ENCODE peak calls at places on chromosomes 12 and 14, in four cellular contexts. F, M, W and B are unnamed samples.

GRCh38 chr14:37901978-37902377 is 305.7 kb upstream of the SSTR1 start:
- DNase-seq in M (no peak), F (no peak), W (no peak), B (no peak)

GRCh38 chr14:64645220-64645891 is 58.9 kb upstream of the PLEKHG3 start:
- DNase-seq in F (peak; percentile 24), W (peak; percentile 81), M (no peak), B (peak; percentile 44)

GRCh38 chr14:53109028-53109687 is 44.0 kb downstream of the DDHD1 start:
- DNase-seq in F (no peak), W (no peak), M (peak; percentile 14), B (no peak)

GRCh38 chr12:45974171-45974719 is 16.1 kb downstream of the SCAF11 start:
- DNase-seq in F (no peak), W (no peak), M (no peak), B (no peak)

GRCh38 chr12:33533527-33533926 is 93.9 kb upstream of the SYT10 start:
- DNase-seq in F (no peak), M (no peak), W (no peak), B (no peak)

GRCh38 chr12:112907415-112908157 is 824 bp downstream of the OAS1 start:
- DNase-seq in F (no peak), W (no peak), M (no peak), B (no peak)

GRCh38 chr12:117580718-117581062 is 219.3 kb upstream of the NOS1 start:
- DNase-seq in F (no peak), M (peak; percentile 88), W (peak; percentile 77), B (peak; percentile 98)

GRCh38 chr14:65639216-65639615 is 226.7 kb downstream of the FUT8 start:
- DNase-seq in F (peak; percentile 50), W (no peak), M (no peak), B (no peak)

GRCh38 chr14:58796636-58797429 is 159.1 kb downstream of the DACT1 start:
- DNase-seq in F (no peak), W (no peak), M (no peak), B (peak; percentile 20)

GRCh38 chr14:71701990-71702389 is 230.2 kb upstream of the RGS6 start:
- DNase-seq in F (no peak), W (no peak), M (no peak), B (no peak)

GRCh38 chr14:86639146-86639545 is 1109.2 kb downstream of the FLRT2 start:
- DNase-seq in M (no peak), F (no peak), W (no peak), B (no peak)

GRCh38 chr12:52951640-52952039 is 2.7 kb downstream of the KRT18 start:
- DNase-seq in F (no peak), M (no peak), W (no peak), B (no peak)

GRCh38 chr12:89470741-89471504 is 53.7 kb downstream of the GALNT4 start:
- DNase-seq in M (peak; percentile 34), W (no peak), F (peak; percentile 58), B (no peak)

GRCh38 chr14:100696590-100696989 is 30.1 kb upstream of the DLK1 start:
- DNase-seq in M (peak; percentile 48), F (no peak), W (no peak), B (no peak)

GRCh38 chr12:105025890-105026289 is 39.8 kb downstream of the NOPCHAP1 start:
- DNase-seq in F (no peak), M (no peak), W (no peak), B (no peak)

GRCh38 chr14:61074852-61075251 is 93.8 kb downstream of the SLC38A6 start:
- DNase-seq in F (no peak), W (no peak), M (no peak), B (no peak)

GRCh38 chr14:101224356-101225115 is 321.0 kb upstream of the RTL1 start:
- DNase-seq in M (peak; percentile 25), W (no peak), F (no peak), B (no peak)

GRCh38 chr14:32779845-32780244 is 158.8 kb upstream of the NPAS3 start:
- DNase-seq in M (no peak), F (no peak), W (no peak), B (no peak)

GRCh38 chr14:75928587-75929230 is 53.1 kb downstream of the TGFB3 start:
- DNase-seq in F (no peak), W (no peak), M (no peak), B (no peak)

GRCh38 chr12:116492703-116493324 is 66.4 kb upstream of the MAP1LC3B2 start:
- DNase-seq in M (peak; percentile 83), W (no peak), F (no peak), B (no peak)

GRCh38 chr12:62426095-62426488 is 40.5 kb upstream of the MON2 start:
- DNase-seq in F (no peak), W (no peak), M (no peak), B (no peak)

GRCh38 chr14:75242546-75243273 is 35.9 kb upstream of the FOS start:
- DNase-seq in F (no peak), M (no peak), W (no peak), B (no peak)

GRCh38 chr14:51616724-51617409 is 34.8 kb upstream of the FRMD6 start:
- DNase-seq in M (no peak), F (peak; percentile 91), W (no peak), B (no peak)

GRCh38 chr12:121494093-121494787 is 86.6 kb downstream of the KDM2B start:
- DNase-seq in F (no peak), W (peak; percentile 33), M (peak; percentile 69), B (peak; percentile 84)

GRCh38 chr14:59870277-59871165 is at the start of gene RTN1:
- DNase-seq in M (no peak), W (peak; percentile 23), F (no peak), B (peak; percentile 71)

GRCh38 chr12:118136559-118137003 is 657 bp downstream of the PEBP1 start:
- DNase-seq in W (no peak), M (peak; percentile 41), F (peak; percentile 52), B (peak; percentile 34)

GRCh38 chr12:92757599-92758121 is 54.9 kb downstream of the PLEKHG7 start:
- DNase-seq in M (no peak), F (no peak), W (no peak), B (no peak)

GRCh38 chr12:73384592-73384991 is 1112.4 kb downstream of the TRHDE start:
- DNase-seq in F (no peak), W (no peak), M (no peak), B (no peak)

GRCh38 chr14:23025181-23025788 is 9.4 kb downstream of the PSMB5 start:
- DNase-seq in W (no peak), F (no peak), M (peak; percentile 27), B (no peak)

GRCh38 chr12:105978276-105978675 is 160.5 kb downstream of the NUAK1 start:
- DNase-seq in M (no peak), F (no peak), W (no peak), B (no peak)

GRCh38 chr12:100146252-100146651 is 3.6 kb upstream of the BLTP3B start:
- DNase-seq in M (no peak), F (no peak), W (no peak), B (no peak)

GRCh38 chr12:130651188-130651587 is 64.9 kb downstream of the RIMBP2 start:
- DNase-seq in M (no peak), F (no peak), W (no peak), B (no peak)

GRCh38 chr12:117640511-117640910 is 279.1 kb upstream of the NOS1 start:
- DNase-seq in F (no peak), W (no peak), M (no peak), B (no peak)

GRCh38 chr14:61568572-61569011 is 126.7 kb upstream of the HIF1A start:
- DNase-seq in W (no peak), F (no peak), M (no peak), B (peak; percentile 44)

GRCh38 chr12:70919597-70920035 is 922 bp downstream of the PTPRR start:
- DNase-seq in M (no peak), F (no peak), W (no peak), B (peak; percentile 22)

GRCh38 chr12:56468216-56469006 is at the start of gene SPRYD4:
- DNase-seq in F (peak; percentile 82), W (peak; percentile 59), M (peak; percentile 95), B (peak; percentile 90)

GRCh38 chr12:56474389-56474788 is 6.0 kb downstream of the SPRYD4 start:
- DNase-seq in M (no peak), F (no peak), W (no peak), B (no peak)

DNA sequence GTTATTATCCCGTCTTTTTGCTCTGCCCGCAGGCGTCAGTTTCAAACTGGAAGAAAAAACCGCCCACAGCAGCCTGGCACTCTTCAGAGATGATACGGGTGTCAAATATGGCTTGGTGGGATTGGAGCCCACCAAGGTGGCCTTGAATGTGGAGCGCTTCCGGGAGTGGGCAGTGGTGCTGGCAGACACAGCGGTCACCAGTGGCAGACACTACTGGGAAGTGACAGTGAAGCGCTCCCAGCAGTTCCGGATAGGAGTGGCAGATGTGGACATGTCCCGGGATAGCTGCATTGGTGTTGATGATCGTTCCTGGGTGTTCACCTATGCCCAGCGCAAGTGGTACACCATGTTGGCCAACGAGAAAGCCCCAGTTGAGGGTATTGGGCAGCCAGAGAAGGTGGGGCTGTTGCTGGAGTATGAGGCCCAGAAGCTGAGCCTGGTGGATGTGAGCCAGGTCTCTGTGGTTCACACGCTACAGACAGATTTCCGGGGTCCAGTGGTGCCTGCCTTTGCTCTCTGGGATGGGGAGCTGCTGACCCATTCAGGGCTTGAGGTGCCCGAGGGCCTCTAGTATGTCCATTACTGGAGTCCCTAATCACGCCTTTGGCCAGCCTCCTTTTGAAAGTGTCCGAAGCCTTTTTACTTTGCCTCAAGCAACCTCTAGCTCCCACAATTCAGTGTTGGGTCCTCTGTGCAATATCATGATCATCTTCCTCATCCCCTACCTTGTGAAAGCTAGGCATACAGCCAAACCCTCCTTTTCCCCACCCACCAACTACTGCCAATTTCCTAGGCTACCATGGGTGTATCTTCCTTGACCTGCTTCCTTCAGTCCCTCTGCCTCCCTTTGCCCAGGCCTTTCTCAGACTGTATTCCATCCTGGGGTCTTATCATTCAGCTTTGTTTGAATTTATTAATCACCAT is 891 bp downstream of the SPRYD4 start:
- DNase-seq in F (no peak), W (no peak), M (peak; percentile 47), B (no peak)
- TF ChIP-seq ATF2 in F (no peak), W (no peak), M (no peak), B (no peak)

GRCh38 chr12:124388679-124389536 is 94.0 kb downstream of the RFLNA start:
- DNase-seq in F (peak; percentile 79), W (no peak), M (no peak), B (peak; percentile 60)
- TF ChIP-seq JUN in F (no peak), W (no peak), M (no peak), B (no peak)

GRCh38 chr12:76337583-76337982 is 10.6 kb downstream of the BBS10 start:
- DNase-seq in W (no peak), M (no peak), F (no peak), B (no peak)

GRCh38 chr12:76341436-76342030 is 6.7 kb downstream of the BBS10 start:
- DNase-seq in W (no peak), F (no peak), M (no peak), B (no peak)

GRCh38 chr12:76345569-76345968 is 2.6 kb downstream of the BBS10 start:
- DNase-seq in F (no peak), M (no peak), W (no peak), B (no peak)

GRCh38 chr12:76346236-76346635 is 2.0 kb downstream of the BBS10 start:
- DNase-seq in M (no peak), F (no peak), W (no peak), B (no peak)

GRCh38 chr12:76340680-76341435 is 7.4 kb downstream of the BBS10 start:
- DNase-seq in M (no peak), F (no peak), W (no peak), B (no peak)
- TF ChIP-seq ATF2 in M (no peak), F (no peak), W (no peak), B (no peak)

DNA sequence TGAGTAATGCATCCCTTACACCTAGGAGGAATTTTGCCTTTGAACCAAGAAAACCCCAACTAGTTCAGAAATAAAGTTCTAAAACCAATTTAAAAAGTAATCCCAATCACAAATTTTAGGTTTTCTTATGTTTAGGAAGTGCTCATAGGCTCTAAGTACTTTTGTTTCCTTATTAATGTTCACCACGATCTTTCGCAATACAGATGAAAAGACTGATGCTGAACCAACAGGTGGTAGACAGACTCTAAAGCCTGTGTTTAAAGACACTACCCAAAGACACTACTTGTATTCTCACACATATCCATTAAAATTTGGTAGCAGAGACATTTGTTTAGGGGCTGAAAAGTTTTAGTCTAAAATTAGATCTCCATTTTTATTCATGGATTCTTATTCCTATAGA is 10.6 kb upstream of the PHLDA1 start:
- DNase-seq in F (no peak), W (no peak), M (no peak), B (no peak)
- TF ChIP-seq JUN in F (no peak), W (no peak), M (no peak), B (no peak)